ENCODE peak calls at places on chromosome 15, in six cellular contexts. One of them, this sample, is unnamed.
A peak's percentile ranks its signal among the peaks of the same experiment; 100 is the strongest.

GRCh38 chr15:41291065-41291631 is 41.2 kb downstream of the OIP5 start:
- DNase-seq in transverse colon: peak; percentile 12
- DNase-seq in Right ventricle myocardium inferior: no peak
- DNase-seq in stimulated activated CD8-positive, alpha-beta memory T cell treated with anti-CD3 and anti-CD28 coated beads, Interleukin-15, amount 100 ng/mL, for 24 hours: no peak
- DNase-seq in dorsolateral prefrontal cortex: no peak
- DNase-seq in GM23338: no peak
- DNase-seq in this sample: no peak

GRCh38 chr15:82643992-82644391 is 3.2 kb downstream of the CPEB1 start:
- DNase-seq in transverse colon: no peak
- DNase-seq in Right ventricle myocardium inferior: no peak
- DNase-seq in stimulated activated CD8-positive, alpha-beta memory T cell treated with anti-CD3 and anti-CD28 coated beads, Interleukin-15, amount 100 ng/mL, for 24 hours: no peak
- DNase-seq in dorsolateral prefrontal cortex: no peak
- DNase-seq in GM23338: peak; percentile 23
- DNase-seq in this sample: no peak

GRCh38 chr15:62569460-62570404 is 404.6 kb upstream of the C2CD4B start:
- DNase-seq in transverse colon: peak; percentile 91
- DNase-seq in Right ventricle myocardium inferior: peak; percentile 86
- DNase-seq in stimulated activated CD8-positive, alpha-beta memory T cell treated with anti-CD3 and anti-CD28 coated beads, Interleukin-15, amount 100 ng/mL, for 24 hours: no peak
- DNase-seq in dorsolateral prefrontal cortex: no peak
- DNase-seq in GM23338: no peak
- DNase-seq in this sample: no peak

GRCh38 chr15:69424748-69425413 is 10.7 kb downstream of the KIF23 start:
- DNase-seq in transverse colon: no peak
- DNase-seq in Right ventricle myocardium inferior: no peak
- DNase-seq in stimulated activated CD8-positive, alpha-beta memory T cell treated with anti-CD3 and anti-CD28 coated beads, Interleukin-15, amount 100 ng/mL, for 24 hours: no peak
- DNase-seq in dorsolateral prefrontal cortex: no peak
- DNase-seq in GM23338: no peak
- DNase-seq in this sample: no peak

GRCh38 chr15:40247406-40247971 is 8.6 kb downstream of the PAK6 start:
- DNase-seq in transverse colon: no peak
- DNase-seq in Right ventricle myocardium inferior: peak; percentile 26
- DNase-seq in stimulated activated CD8-positive, alpha-beta memory T cell treated with anti-CD3 and anti-CD28 coated beads, Interleukin-15, amount 100 ng/mL, for 24 hours: no peak
- DNase-seq in dorsolateral prefrontal cortex: no peak
- DNase-seq in GM23338: no peak
- DNase-seq in this sample: no peak

GRCh38 chr15:89457086-89457485 is 39.3 kb downstream of the RHCG start:
- DNase-seq in transverse colon: no peak
- DNase-seq in Right ventricle myocardium inferior: no peak
- DNase-seq in stimulated activated CD8-positive, alpha-beta memory T cell treated with anti-CD3 and anti-CD28 coated beads, Interleukin-15, amount 100 ng/mL, for 24 hours: no peak
- DNase-seq in dorsolateral prefrontal cortex: no peak
- DNase-seq in GM23338: peak; percentile 74
- DNase-seq in this sample: no peak

GRCh38 chr15:65132841-65133549 is 613 bp downstream of the PDCD7 start:
- DNase-seq in transverse colon: peak; percentile 44
- DNase-seq in Right ventricle myocardium inferior: peak; percentile 84
- DNase-seq in stimulated activated CD8-positive, alpha-beta memory T cell treated with anti-CD3 and anti-CD28 coated beads, Interleukin-15, amount 100 ng/mL, for 24 hours: no peak
- DNase-seq in dorsolateral prefrontal cortex: no peak
- DNase-seq in GM23338: peak; percentile 74
- DNase-seq in this sample: no peak

GRCh38 chr15:74835312-74835823 is 7.6 kb downstream of the ULK3 start:
- DNase-seq in transverse colon: peak; percentile 75
- DNase-seq in Right ventricle myocardium inferior: peak; percentile 81
- DNase-seq in stimulated activated CD8-positive, alpha-beta memory T cell treated with anti-CD3 and anti-CD28 coated beads, Interleukin-15, amount 100 ng/mL, for 24 hours: no peak
- DNase-seq in dorsolateral prefrontal cortex: no peak
- DNase-seq in GM23338: peak; percentile 96
- DNase-seq in this sample: peak; percentile 5

GRCh38 chr15:96365781-96366525 is 35.5 kb downstream of the NR2F2 start:
- DNase-seq in transverse colon: no peak
- DNase-seq in Right ventricle myocardium inferior: peak; percentile 57
- DNase-seq in stimulated activated CD8-positive, alpha-beta memory T cell treated with anti-CD3 and anti-CD28 coated beads, Interleukin-15, amount 100 ng/mL, for 24 hours: no peak
- DNase-seq in dorsolateral prefrontal cortex: no peak
- DNase-seq in GM23338: peak; percentile 79
- DNase-seq in this sample: no peak

GRCh38 chr15:89898628-89899302 is 5.0 kb upstream of the AP3S2 start:
- DNase-seq in transverse colon: peak; percentile 53
- DNase-seq in Right ventricle myocardium inferior: no peak
- DNase-seq in stimulated activated CD8-positive, alpha-beta memory T cell treated with anti-CD3 and anti-CD28 coated beads, Interleukin-15, amount 100 ng/mL, for 24 hours: no peak
- DNase-seq in dorsolateral prefrontal cortex: no peak
- DNase-seq in GM23338: peak; percentile 88
- DNase-seq in this sample: no peak

GRCh38 chr15:54660356-54660755 is 536.4 kb downstream of the RSL24D1 start:
- DNase-seq in transverse colon: no peak
- DNase-seq in Right ventricle myocardium inferior: no peak
- DNase-seq in stimulated activated CD8-positive, alpha-beta memory T cell treated with anti-CD3 and anti-CD28 coated beads, Interleukin-15, amount 100 ng/mL, for 24 hours: no peak
- DNase-seq in dorsolateral prefrontal cortex: no peak
- DNase-seq in GM23338: no peak
- DNase-seq in this sample: no peak

GRCh38 chr15:67080118-67080899 is 14.9 kb downstream of the SMAD3 start:
- DNase-seq in transverse colon: no peak
- DNase-seq in Right ventricle myocardium inferior: no peak
- DNase-seq in stimulated activated CD8-positive, alpha-beta memory T cell treated with anti-CD3 and anti-CD28 coated beads, Interleukin-15, amount 100 ng/mL, for 24 hours: no peak
- DNase-seq in dorsolateral prefrontal cortex: no peak
- DNase-seq in GM23338: no peak
- DNase-seq in this sample: no peak

GRCh38 chr15:92429378-92430066 is 35.8 kb downstream of the ST8SIA2 start:
- DNase-seq in transverse colon: no peak
- DNase-seq in Right ventricle myocardium inferior: no peak
- DNase-seq in stimulated activated CD8-positive, alpha-beta memory T cell treated with anti-CD3 and anti-CD28 coated beads, Interleukin-15, amount 100 ng/mL, for 24 hours: no peak
- DNase-seq in dorsolateral prefrontal cortex: no peak
- DNase-seq in GM23338: peak; percentile 61
- DNase-seq in this sample: no peak

GRCh38 chr15:88231909-88232308 is 24.6 kb downstream of the NTRK3 start:
- DNase-seq in transverse colon: no peak
- DNase-seq in Right ventricle myocardium inferior: no peak
- DNase-seq in stimulated activated CD8-positive, alpha-beta memory T cell treated with anti-CD3 and anti-CD28 coated beads, Interleukin-15, amount 100 ng/mL, for 24 hours: no peak
- DNase-seq in dorsolateral prefrontal cortex: no peak
- DNase-seq in GM23338: no peak
- DNase-seq in this sample: no peak

GRCh38 chr15:71364117-71364584 is 248.9 kb downstream of the THSD4 start:
- DNase-seq in transverse colon: peak; percentile 27
- DNase-seq in Right ventricle myocardium inferior: no peak
- DNase-seq in stimulated activated CD8-positive, alpha-beta memory T cell treated with anti-CD3 and anti-CD28 coated beads, Interleukin-15, amount 100 ng/mL, for 24 hours: no peak
- DNase-seq in dorsolateral prefrontal cortex: no peak
- DNase-seq in GM23338: no peak
- DNase-seq in this sample: no peak

GRCh38 chr15:37199546-37199945 is 99.2 kb upstream of the MEIS2 start:
- DNase-seq in transverse colon: no peak
- DNase-seq in Right ventricle myocardium inferior: no peak
- DNase-seq in stimulated activated CD8-positive, alpha-beta memory T cell treated with anti-CD3 and anti-CD28 coated beads, Interleukin-15, amount 100 ng/mL, for 24 hours: no peak
- DNase-seq in dorsolateral prefrontal cortex: no peak
- DNase-seq in GM23338: no peak
- DNase-seq in this sample: no peak

GRCh38 chr15:32716960-32717289 is 879 bp upstream of the GREM1 start:
- DNase-seq in transverse colon: no peak
- DNase-seq in Right ventricle myocardium inferior: no peak
- DNase-seq in stimulated activated CD8-positive, alpha-beta memory T cell treated with anti-CD3 and anti-CD28 coated beads, Interleukin-15, amount 100 ng/mL, for 24 hours: no peak
- DNase-seq in dorsolateral prefrontal cortex: no peak
- DNase-seq in GM23338: no peak
- DNase-seq in this sample: no peak

GRCh38 chr15:58734859-58735258 is 14.6 kb downstream of the ADAM10 start:
- DNase-seq in transverse colon: no peak
- DNase-seq in Right ventricle myocardium inferior: no peak
- DNase-seq in stimulated activated CD8-positive, alpha-beta memory T cell treated with anti-CD3 and anti-CD28 coated beads, Interleukin-15, amount 100 ng/mL, for 24 hours: no peak
- DNase-seq in dorsolateral prefrontal cortex: no peak
- DNase-seq in GM23338: no peak
- DNase-seq in this sample: no peak

GRCh38 chr15:65827065-65827464 is 35.0 kb upstream of the DENND4A start:
- DNase-seq in transverse colon: no peak
- DNase-seq in Right ventricle myocardium inferior: no peak
- DNase-seq in stimulated activated CD8-positive, alpha-beta memory T cell treated with anti-CD3 and anti-CD28 coated beads, Interleukin-15, amount 100 ng/mL, for 24 hours: no peak
- DNase-seq in dorsolateral prefrontal cortex: no peak
- DNase-seq in GM23338: peak; percentile 63
- DNase-seq in this sample: no peak

GRCh38 chr15:64246364-64247189 is 83.8 kb upstream of the PPIB start:
- DNase-seq in transverse colon: no peak
- DNase-seq in Right ventricle myocardium inferior: no peak
- DNase-seq in stimulated activated CD8-positive, alpha-beta memory T cell treated with anti-CD3 and anti-CD28 coated beads, Interleukin-15, amount 100 ng/mL, for 24 hours: no peak
- DNase-seq in dorsolateral prefrontal cortex: no peak
- DNase-seq in GM23338: peak; percentile 34
- DNase-seq in this sample: peak; percentile 60

GRCh38 chr15:38461089-38461833 is 7.3 kb downstream of the FAM98B start:
- DNase-seq in transverse colon: no peak
- DNase-seq in Right ventricle myocardium inferior: no peak
- DNase-seq in stimulated activated CD8-positive, alpha-beta memory T cell treated with anti-CD3 and anti-CD28 coated beads, Interleukin-15, amount 100 ng/mL, for 24 hours: no peak
- DNase-seq in dorsolateral prefrontal cortex: no peak
- DNase-seq in GM23338: no peak
- DNase-seq in this sample: no peak

GRCh38 chr15:35624881-35625280 is 78.9 kb upstream of the DPH6 start:
- DNase-seq in transverse colon: no peak
- DNase-seq in Right ventricle myocardium inferior: no peak
- DNase-seq in stimulated activated CD8-positive, alpha-beta memory T cell treated with anti-CD3 and anti-CD28 coated beads, Interleukin-15, amount 100 ng/mL, for 24 hours: no peak
- DNase-seq in dorsolateral prefrontal cortex: no peak
- DNase-seq in GM23338: no peak
- DNase-seq in this sample: no peak

GRCh38 chr15:69298697-69299441 is at the start of gene PAQR5:
- DNase-seq in transverse colon: peak; percentile 75
- DNase-seq in Right ventricle myocardium inferior: no peak
- DNase-seq in stimulated activated CD8-positive, alpha-beta memory T cell treated with anti-CD3 and anti-CD28 coated beads, Interleukin-15, amount 100 ng/mL, for 24 hours: no peak
- DNase-seq in dorsolateral prefrontal cortex: no peak
- DNase-seq in GM23338: peak; percentile 61
- DNase-seq in this sample: no peak

GRCh38 chr15:39400821-39401550 is 179.9 kb upstream of the THBS1 start:
- DNase-seq in transverse colon: no peak
- DNase-seq in Right ventricle myocardium inferior: no peak
- DNase-seq in stimulated activated CD8-positive, alpha-beta memory T cell treated with anti-CD3 and anti-CD28 coated beads, Interleukin-15, amount 100 ng/mL, for 24 hours: no peak
- DNase-seq in dorsolateral prefrontal cortex: no peak
- DNase-seq in GM23338: no peak
- DNase-seq in this sample: no peak

GRCh38 chr15:79105141-79105540 is 14.6 kb upstream of the RASGRF1 start:
- DNase-seq in transverse colon: no peak
- DNase-seq in Right ventricle myocardium inferior: no peak
- DNase-seq in stimulated activated CD8-positive, alpha-beta memory T cell treated with anti-CD3 and anti-CD28 coated beads, Interleukin-15, amount 100 ng/mL, for 24 hours: no peak
- DNase-seq in dorsolateral prefrontal cortex: no peak
- DNase-seq in GM23338: no peak
- DNase-seq in this sample: no peak

GRCh38 chr15:100596792-100597191 is 5.2 kb downstream of the LINS1 start:
- DNase-seq in transverse colon: peak; percentile 48
- DNase-seq in Right ventricle myocardium inferior: no peak
- DNase-seq in stimulated activated CD8-positive, alpha-beta memory T cell treated with anti-CD3 and anti-CD28 coated beads, Interleukin-15, amount 100 ng/mL, for 24 hours: peak; percentile 78
- DNase-seq in dorsolateral prefrontal cortex: no peak
- DNase-seq in GM23338: no peak
- DNase-seq in this sample: no peak

GRCh38 chr15:94083467-94083991 is 147.8 kb upstream of the MCTP2 start:
- DNase-seq in transverse colon: peak; percentile 19
- DNase-seq in Right ventricle myocardium inferior: no peak
- DNase-seq in stimulated activated CD8-positive, alpha-beta memory T cell treated with anti-CD3 and anti-CD28 coated beads, Interleukin-15, amount 100 ng/mL, for 24 hours: no peak
- DNase-seq in dorsolateral prefrontal cortex: no peak
- DNase-seq in GM23338: no peak
- DNase-seq in this sample: no peak

GRCh38 chr15:57866149-57866736 is 159.7 kb downstream of the POLR2M start:
- DNase-seq in transverse colon: peak; percentile 76
- DNase-seq in Right ventricle myocardium inferior: peak; percentile 69
- DNase-seq in stimulated activated CD8-positive, alpha-beta memory T cell treated with anti-CD3 and anti-CD28 coated beads, Interleukin-15, amount 100 ng/mL, for 24 hours: peak; percentile 15
- DNase-seq in dorsolateral prefrontal cortex: no peak
- DNase-seq in GM23338: peak; percentile 87
- DNase-seq in this sample: no peak

GRCh38 chr15:58344164-58345070 is 87.4 kb upstream of the LIPC start:
- DNase-seq in transverse colon: no peak
- DNase-seq in Right ventricle myocardium inferior: no peak
- DNase-seq in stimulated activated CD8-positive, alpha-beta memory T cell treated with anti-CD3 and anti-CD28 coated beads, Interleukin-15, amount 100 ng/mL, for 24 hours: no peak
- DNase-seq in dorsolateral prefrontal cortex: no peak
- DNase-seq in GM23338: no peak
- DNase-seq in this sample: no peak

GRCh38 chr15:29970402-29970695 is 112.4 kb upstream of the GOLGA8J start:
- DNase-seq in transverse colon: no peak
- DNase-seq in Right ventricle myocardium inferior: no peak
- DNase-seq in stimulated activated CD8-positive, alpha-beta memory T cell treated with anti-CD3 and anti-CD28 coated beads, Interleukin-15, amount 100 ng/mL, for 24 hours: no peak
- DNase-seq in dorsolateral prefrontal cortex: no peak
- DNase-seq in GM23338: no peak
- DNase-seq in this sample: no peak

GRCh38 chr15:37246065-37246464 is 145.7 kb upstream of the MEIS2 start:
- DNase-seq in transverse colon: no peak
- DNase-seq in Right ventricle myocardium inferior: no peak
- DNase-seq in stimulated activated CD8-positive, alpha-beta memory T cell treated with anti-CD3 and anti-CD28 coated beads, Interleukin-15, amount 100 ng/mL, for 24 hours: no peak
- DNase-seq in dorsolateral prefrontal cortex: no peak
- DNase-seq in GM23338: no peak
- DNase-seq in this sample: no peak

GRCh38 chr15:70559223-70559823 is 204.0 kb downstream of the UACA start:
- DNase-seq in transverse colon: peak; percentile 51
- DNase-seq in Right ventricle myocardium inferior: no peak
- DNase-seq in stimulated activated CD8-positive, alpha-beta memory T cell treated with anti-CD3 and anti-CD28 coated beads, Interleukin-15, amount 100 ng/mL, for 24 hours: no peak
- DNase-seq in dorsolateral prefrontal cortex: no peak
- DNase-seq in GM23338: no peak
- DNase-seq in this sample: no peak

This sample was measured in NCI-H2227 treated with DMSO at 0.1 percent for 48 hours.